ENCODE peak calls at places on chromosome 7, in seven cellular contexts. U is SHP77, L is mesenchymal stem cell, G is tibial nerve, C is colonic mucosa, W is RWPE1, J is heart right ventricle. E is an unnamed sample.

GRCh38 chr7:135761751-135762488 is 13.3 kb upstream of the FAM180A start:
- DNase-seq in U (no peak), L (peak), G (no peak), C (no peak), W (no peak), J (no peak), E (no peak)

GRCh38 chr7:21261627-21262564 is 166.0 kb upstream of the SP4 start:
- DNase-seq in U (peak), L (peak), G (no peak), C (peak), W (peak), J (no peak), E (peak)

GRCh38 chr7:42461537-42461936 is 224.5 kb upstream of the GLI3 start:
- DNase-seq in U (no peak), L (no peak), G (no peak), C (no peak), W (no peak), J (no peak), E (no peak)

GRCh38 chr7:157318015-157318706 is 18.6 kb upstream of the DNAJB6 start:
- DNase-seq in U (no peak), L (peak), G (no peak), C (no peak), W (no peak), J (no peak), E (no peak)

GRCh38 chr7:126574838-126575250 is 677.9 kb downstream of the GRM8 start:
- DNase-seq in U (no peak), L (no peak), G (no peak), C (no peak), W (peak), J (no peak), E (no peak)

GRCh38 chr7:25675789-25676474 is 447.6 kb upstream of the NPVF start:
- DNase-seq in U (no peak), L (no peak), G (no peak), C (no peak), W (no peak), J (peak), E (no peak)

GRCh38 chr7:87687653-87688254 is 59.6 kb downstream of the RUNDC3B start:
- DNase-seq in U (no peak), L (no peak), G (no peak), C (no peak), W (no peak), J (no peak), E (no peak)

GRCh38 chr7:51141451-51141971 is 175.1 kb downstream of the COBL start:
- DNase-seq in U (peak), L (peak), G (no peak), C (no peak), W (peak), J (no peak), E (peak)

GRCh38 chr7:55429835-55430499 is 64.8 kb downstream of the LANCL2 start:
- DNase-seq in U (no peak), L (no peak), G (no peak), C (no peak), W (no peak), J (no peak), E (no peak)

GRCh38 chr7:377069-378040 is 87.4 kb downstream of the FOXL3 start:
- DNase-seq in U (no peak), L (no peak), G (no peak), C (peak), W (no peak), J (no peak), E (no peak)

GRCh38 chr7:73358590-73359275 is 30.8 kb downstream of the FKBP6 start:
- DNase-seq in U (no peak), L (no peak), G (no peak), C (no peak), W (no peak), J (no peak), E (no peak)

GRCh38 chr7:151046603-151047573 is 1.4 kb upstream of the ASIC3 start:
- DNase-seq in U (no peak), L (no peak), G (no peak), C (peak), W (peak), J (no peak), E (no peak)

GRCh38 chr7:31444196-31444595 is 69.7 kb upstream of the ITPRID1 start:
- DNase-seq in U (no peak), L (no peak), G (no peak), C (no peak), W (no peak), J (no peak), E (no peak)

GRCh38 chr7:209846-210245 is 17.5 kb downstream of the FAM20C start:
- DNase-seq in U (no peak), L (peak), G (no peak), C (no peak), W (no peak), J (no peak), E (no peak)

GRCh38 chr7:121113288-121113687 is 124.8 kb downstream of the CPED1 start:
- DNase-seq in U (no peak), L (peak), G (no peak), C (no peak), W (peak), J (no peak), E (no peak)

GRCh38 chr7:138075350-138075749 is 909 bp upstream of the AKR1D1 start:
- DNase-seq in U (no peak), L (no peak), G (no peak), C (no peak), W (no peak), J (no peak), E (no peak)

GRCh38 chr7:85730016-85730415 is 543.2 kb upstream of the SEMA3D start:
- DNase-seq in U (no peak), L (no peak), G (no peak), C (no peak), W (no peak), J (no peak), E (no peak)

GRCh38 chr7:85386460-85386859 is 199.6 kb upstream of the SEMA3D start:
- DNase-seq in U (no peak), L (no peak), G (no peak), C (no peak), W (no peak), J (no peak), E (no peak)

GRCh38 chr7:105316578-105317375 is 71.9 kb downstream of the SRPK2 start:
- DNase-seq in U (no peak), L (no peak), G (no peak), C (no peak), W (no peak), J (no peak), E (no peak)

GRCh38 chr7:112157072-112157471 is 49.1 kb downstream of the DOCK4 start:
- DNase-seq in U (no peak), L (peak), G (no peak), C (no peak), W (no peak), J (no peak), E (peak)

GRCh38 chr7:35035511-35035921 is 1.8 kb downstream of the DPY19L1 start:
- DNase-seq in U (peak), L (peak), G (no peak), C (peak), W (peak), J (no peak), E (no peak)